ENCODE peak calls at places on chromosomes 2 and 18, in six cellular contexts. One of them, this sample, is unnamed.
A peak's percentile ranks its signal among the peaks of the same experiment; 100 is the strongest.

GRCh38 chr2:64913357-64913869 is 75.8 kb upstream of the SLC1A4 start:
- DNase-seq in fibroblast of the aortic adventitia: no peak
- DNase-seq in activated naive CD8-positive, alpha-beta T cell treated with anti-CD3 and anti-CD28 coated beads, Interleukin-2, amount 50 U/mL, for 16 hours: no peak
- DNase-seq in EH: peak; percentile 7
- DNase-seq in mesothelial cell of epicardium: no peak
- DNase-seq in lung: no peak
- DNase-seq in this sample: no peak

GRCh38 chr2:234111523-234111922 is 61.0 kb downstream of the SPP2 start:
- DNase-seq in EH: peak; percentile 15
- DNase-seq in fibroblast of the aortic adventitia: peak; percentile 36
- DNase-seq in activated naive CD8-positive, alpha-beta T cell treated with anti-CD3 and anti-CD28 coated beads, Interleukin-2, amount 50 U/mL, for 16 hours: no peak
- DNase-seq in mesothelial cell of epicardium: no peak
- DNase-seq in lung: no peak
- DNase-seq in this sample: no peak

GRCh38 chr2:62291052-62291451 is 95.1 kb downstream of the B3GNT2 start:
- DNase-seq in activated naive CD8-positive, alpha-beta T cell treated with anti-CD3 and anti-CD28 coated beads, Interleukin-2, amount 50 U/mL, for 16 hours: no peak
- DNase-seq in fibroblast of the aortic adventitia: no peak
- DNase-seq in mesothelial cell of epicardium: no peak
- DNase-seq in EH: no peak
- DNase-seq in lung: no peak
- DNase-seq in this sample: no peak

GRCh38 chr2:181658444-181658843 is 1.5 kb upstream of the CERKL start:
- DNase-seq in lung: no peak
- DNase-seq in EH: no peak
- DNase-seq in fibroblast of the aortic adventitia: no peak
- DNase-seq in activated naive CD8-positive, alpha-beta T cell treated with anti-CD3 and anti-CD28 coated beads, Interleukin-2, amount 50 U/mL, for 16 hours: no peak
- DNase-seq in mesothelial cell of epicardium: no peak
- DNase-seq in this sample: no peak

GRCh38 chr2:45724329-45724728 is 72.9 kb downstream of the PRKCE start:
- DNase-seq in activated naive CD8-positive, alpha-beta T cell treated with anti-CD3 and anti-CD28 coated beads, Interleukin-2, amount 50 U/mL, for 16 hours: no peak
- DNase-seq in mesothelial cell of epicardium: no peak
- DNase-seq in EH: no peak
- DNase-seq in lung: no peak
- DNase-seq in fibroblast of the aortic adventitia: no peak
- DNase-seq in this sample: no peak

GRCh38 chr2:199932312-199932855 is 21.3 kb downstream of the C2orf69 start:
- DNase-seq in activated naive CD8-positive, alpha-beta T cell treated with anti-CD3 and anti-CD28 coated beads, Interleukin-2, amount 50 U/mL, for 16 hours: no peak
- DNase-seq in EH: no peak
- DNase-seq in mesothelial cell of epicardium: no peak
- DNase-seq in fibroblast of the aortic adventitia: no peak
- DNase-seq in lung: no peak
- DNase-seq in this sample: no peak

GRCh38 chr2:194526121-194526520 is 1130.9 kb upstream of the SLC39A10 start:
- DNase-seq in mesothelial cell of epicardium: no peak
- DNase-seq in fibroblast of the aortic adventitia: no peak
- DNase-seq in lung: no peak
- DNase-seq in activated naive CD8-positive, alpha-beta T cell treated with anti-CD3 and anti-CD28 coated beads, Interleukin-2, amount 50 U/mL, for 16 hours: no peak
- DNase-seq in EH: no peak
- DNase-seq in this sample: no peak

GRCh38 chr2:58851598-58851997 is 610.5 kb upstream of the FANCL start:
- DNase-seq in mesothelial cell of epicardium: no peak
- DNase-seq in activated naive CD8-positive, alpha-beta T cell treated with anti-CD3 and anti-CD28 coated beads, Interleukin-2, amount 50 U/mL, for 16 hours: no peak
- DNase-seq in fibroblast of the aortic adventitia: no peak
- DNase-seq in EH: peak; percentile 18
- DNase-seq in lung: no peak
- DNase-seq in this sample: no peak

GRCh38 chr2:110116033-110116710 is 550 bp upstream of the MALL start:
- DNase-seq in EH: peak; percentile 80
- DNase-seq in mesothelial cell of epicardium: no peak
- DNase-seq in lung: peak; percentile 64
- DNase-seq in activated naive CD8-positive, alpha-beta T cell treated with anti-CD3 and anti-CD28 coated beads, Interleukin-2, amount 50 U/mL, for 16 hours: no peak
- DNase-seq in fibroblast of the aortic adventitia: peak; percentile 89
- DNase-seq in this sample: peak; percentile 79

GRCh38 chr2:55158111-55158814 is 73.8 kb downstream of the CLHC1 start:
- DNase-seq in activated naive CD8-positive, alpha-beta T cell treated with anti-CD3 and anti-CD28 coated beads, Interleukin-2, amount 50 U/mL, for 16 hours: no peak
- DNase-seq in mesothelial cell of epicardium: no peak
- DNase-seq in fibroblast of the aortic adventitia: no peak
- DNase-seq in lung: no peak
- DNase-seq in EH: no peak
- DNase-seq in this sample: no peak

GRCh38 chr2:45826476-45826875 is 175.0 kb downstream of the PRKCE start:
- DNase-seq in EH: no peak
- DNase-seq in mesothelial cell of epicardium: no peak
- DNase-seq in fibroblast of the aortic adventitia: no peak
- DNase-seq in lung: no peak
- DNase-seq in activated naive CD8-positive, alpha-beta T cell treated with anti-CD3 and anti-CD28 coated beads, Interleukin-2, amount 50 U/mL, for 16 hours: no peak
- DNase-seq in this sample: no peak

GRCh38 chr2:98416760-98417159 is 27.9 kb upstream of the INPP4A start:
- DNase-seq in activated naive CD8-positive, alpha-beta T cell treated with anti-CD3 and anti-CD28 coated beads, Interleukin-2, amount 50 U/mL, for 16 hours: no peak
- DNase-seq in mesothelial cell of epicardium: no peak
- DNase-seq in lung: no peak
- DNase-seq in EH: peak; percentile 19
- DNase-seq in fibroblast of the aortic adventitia: no peak
- DNase-seq in this sample: no peak

GRCh38 chr2:233300401-233300800 is 7.2 kb upstream of the SAG start:
- DNase-seq in EH: no peak
- DNase-seq in mesothelial cell of epicardium: no peak
- DNase-seq in lung: no peak
- DNase-seq in fibroblast of the aortic adventitia: no peak
- DNase-seq in activated naive CD8-positive, alpha-beta T cell treated with anti-CD3 and anti-CD28 coated beads, Interleukin-2, amount 50 U/mL, for 16 hours: no peak
- DNase-seq in this sample: no peak

GRCh38 chr2:70937866-70938579 is 2.3 kb downstream of the ATP6V1B1 start:
- DNase-seq in activated naive CD8-positive, alpha-beta T cell treated with anti-CD3 and anti-CD28 coated beads, Interleukin-2, amount 50 U/mL, for 16 hours: no peak
- DNase-seq in lung: no peak
- DNase-seq in fibroblast of the aortic adventitia: no peak
- DNase-seq in mesothelial cell of epicardium: no peak
- DNase-seq in EH: no peak
- DNase-seq in this sample: no peak

GRCh38 chr18:62277045-62277444 is 48.1 kb upstream of the TNFRSF11A start:
- DNase-seq in mesothelial cell of epicardium: no peak
- DNase-seq in EH: no peak
- DNase-seq in lung: no peak
- DNase-seq in fibroblast of the aortic adventitia: no peak
- DNase-seq in activated naive CD8-positive, alpha-beta T cell treated with anti-CD3 and anti-CD28 coated beads, Interleukin-2, amount 50 U/mL, for 16 hours: no peak
- DNase-seq in this sample: no peak

GRCh38 chr2:31859959-31860358 is 150.8 kb downstream of the MEMO1 start:
- DNase-seq in activated naive CD8-positive, alpha-beta T cell treated with anti-CD3 and anti-CD28 coated beads, Interleukin-2, amount 50 U/mL, for 16 hours: no peak
- DNase-seq in EH: no peak
- DNase-seq in lung: no peak
- DNase-seq in fibroblast of the aortic adventitia: no peak
- DNase-seq in mesothelial cell of epicardium: no peak
- DNase-seq in this sample: no peak

GRCh38 chr18:12879840-12880531 is 4.1 kb downstream of the PTPN2 start:
- DNase-seq in lung: peak; percentile 44
- DNase-seq in EH: no peak
- DNase-seq in mesothelial cell of epicardium: no peak
- DNase-seq in activated naive CD8-positive, alpha-beta T cell treated with anti-CD3 and anti-CD28 coated beads, Interleukin-2, amount 50 U/mL, for 16 hours: no peak
- DNase-seq in fibroblast of the aortic adventitia: no peak
- DNase-seq in this sample: no peak

GRCh38 chr2:9824956-9825720 is 18.1 kb upstream of the TAF1B start:
- DNase-seq in lung: no peak
- DNase-seq in activated naive CD8-positive, alpha-beta T cell treated with anti-CD3 and anti-CD28 coated beads, Interleukin-2, amount 50 U/mL, for 16 hours: no peak
- DNase-seq in fibroblast of the aortic adventitia: peak; percentile 21
- DNase-seq in EH: peak; percentile 15
- DNase-seq in mesothelial cell of epicardium: no peak
- DNase-seq in this sample: no peak

GRCh38 chr2:169739351-169739750 is 5.7 kb downstream of the KLHL23 start:
- DNase-seq in fibroblast of the aortic adventitia: no peak
- DNase-seq in lung: no peak
- DNase-seq in mesothelial cell of epicardium: no peak
- DNase-seq in EH: no peak
- DNase-seq in activated naive CD8-positive, alpha-beta T cell treated with anti-CD3 and anti-CD28 coated beads, Interleukin-2, amount 50 U/mL, for 16 hours: no peak
- DNase-seq in this sample: no peak

GRCh38 chr2:158998486-158999248 is 30.2 kb downstream of the TANC1 start:
- DNase-seq in activated naive CD8-positive, alpha-beta T cell treated with anti-CD3 and anti-CD28 coated beads, Interleukin-2, amount 50 U/mL, for 16 hours: no peak
- DNase-seq in EH: peak; percentile 40
- DNase-seq in mesothelial cell of epicardium: no peak
- DNase-seq in fibroblast of the aortic adventitia: no peak
- DNase-seq in lung: no peak
- DNase-seq in this sample: no peak

GRCh38 chr18:76397631-76398030 is 97.4 kb downstream of the ZNF516 start:
- DNase-seq in lung: no peak
- DNase-seq in EH: no peak
- DNase-seq in mesothelial cell of epicardium: no peak
- DNase-seq in activated naive CD8-positive, alpha-beta T cell treated with anti-CD3 and anti-CD28 coated beads, Interleukin-2, amount 50 U/mL, for 16 hours: no peak
- DNase-seq in fibroblast of the aortic adventitia: no peak
- DNase-seq in this sample: no peak

GRCh38 chr2:125526093-125526492 is 1129.9 kb upstream of the GYPC start:
- DNase-seq in activated naive CD8-positive, alpha-beta T cell treated with anti-CD3 and anti-CD28 coated beads, Interleukin-2, amount 50 U/mL, for 16 hours: no peak
- DNase-seq in fibroblast of the aortic adventitia: no peak
- DNase-seq in mesothelial cell of epicardium: no peak
- DNase-seq in EH: no peak
- DNase-seq in lung: no peak
- DNase-seq in this sample: no peak

GRCh38 chr18:58205087-58205779 is 161.2 kb downstream of the NEDD4L start:
- DNase-seq in mesothelial cell of epicardium: no peak
- DNase-seq in fibroblast of the aortic adventitia: peak; percentile 64
- DNase-seq in EH: peak; percentile 94
- DNase-seq in lung: no peak
- DNase-seq in activated naive CD8-positive, alpha-beta T cell treated with anti-CD3 and anti-CD28 coated beads, Interleukin-2, amount 50 U/mL, for 16 hours: no peak
- DNase-seq in this sample: no peak

GRCh38 chr2:43142921-43143438 is 83.4 kb downstream of the ZFP36L2 start:
- DNase-seq in activated naive CD8-positive, alpha-beta T cell treated with anti-CD3 and anti-CD28 coated beads, Interleukin-2, amount 50 U/mL, for 16 hours: no peak
- DNase-seq in fibroblast of the aortic adventitia: no peak
- DNase-seq in EH: peak; percentile 33
- DNase-seq in mesothelial cell of epicardium: no peak
- DNase-seq in lung: no peak
- DNase-seq in this sample: peak; percentile 51

GRCh38 chr2:3349211-3349693 is 28.4 kb downstream of the EIPR1 start:
- DNase-seq in fibroblast of the aortic adventitia: peak; percentile 27
- DNase-seq in EH: no peak
- DNase-seq in mesothelial cell of epicardium: no peak
- DNase-seq in activated naive CD8-positive, alpha-beta T cell treated with anti-CD3 and anti-CD28 coated beads, Interleukin-2, amount 50 U/mL, for 16 hours: no peak
- DNase-seq in lung: no peak
- DNase-seq in this sample: peak; percentile 57

This sample was measured in right cardiac atrium.